ENCODE peak calls at places on chromosomes 16 and 17, in six cellular contexts. G, B, D, E, O and X are unnamed samples.

GRCh38 chr17:13140750-13141149 is 122.9 kb upstream of the ELAC2 start:
- DNase-seq in G (no peak), B (peak; percentile 4), D (no peak), E (no peak), O (no peak), X (no peak)

GRCh38 chr16:85252461-85252860 is 140.2 kb upstream of the CIBAR2 start:
- DNase-seq in G (no peak), B (no peak), D (no peak), E (no peak), O (no peak), X (no peak)

GRCh38 chr17:69764137-69764536 is 310.9 kb upstream of the KCNJ16 start:
- DNase-seq in G (no peak), B (no peak), D (no peak), E (no peak), O (no peak), X (no peak)

GRCh38 chr17:68381076-68381900 is 76.0 kb downstream of the WIPI1 start:
- DNase-seq in G (no peak), B (peak; percentile 48), D (no peak), E (no peak), O (no peak), X (no peak)

GRCh38 chr17:36942031-36942599 is 4.8 kb downstream of the LHX1 start:
- DNase-seq in G (no peak), B (no peak), D (no peak), E (no peak), O (no peak), X (no peak)

GRCh38 chr17:12927541-12928425 is 90.0 kb downstream of the ELAC2 start:
- DNase-seq in G (no peak), B (peak; percentile 11), D (no peak), E (no peak), O (peak; percentile 44), X (no peak)

GRCh38 chr16:12685806-12686205 is 117.9 kb downstream of the CPPED1 start:
- DNase-seq in G (no peak), B (no peak), D (no peak), E (no peak), O (no peak), X (no peak)

GRCh38 chr17:81179220-81179619 is 13.2 kb upstream of the AATK start:
- DNase-seq in G (no peak), B (no peak), D (no peak), E (no peak), O (no peak), X (no peak)

GRCh38 chr16:57146735-57147134 is 39.1 kb downstream of the PSME3IP1 start:
- DNase-seq in G (no peak), B (no peak), D (no peak), E (no peak), O (peak; percentile 27), X (no peak)

GRCh38 chr17:43170140-43170765 is 761 bp upstream of the NBR1 start:
- DNase-seq in G (peak; percentile 91), B (peak; percentile 97), D (peak; percentile 76), E (peak; percentile 96), O (peak; percentile 90), X (peak; percentile 90)

GRCh38 chr17:46023783-46024388 is 24.8 kb downstream of the STH start:
- DNase-seq in G (no peak), B (no peak), D (no peak), E (no peak), O (no peak), X (no peak)

DNA sequence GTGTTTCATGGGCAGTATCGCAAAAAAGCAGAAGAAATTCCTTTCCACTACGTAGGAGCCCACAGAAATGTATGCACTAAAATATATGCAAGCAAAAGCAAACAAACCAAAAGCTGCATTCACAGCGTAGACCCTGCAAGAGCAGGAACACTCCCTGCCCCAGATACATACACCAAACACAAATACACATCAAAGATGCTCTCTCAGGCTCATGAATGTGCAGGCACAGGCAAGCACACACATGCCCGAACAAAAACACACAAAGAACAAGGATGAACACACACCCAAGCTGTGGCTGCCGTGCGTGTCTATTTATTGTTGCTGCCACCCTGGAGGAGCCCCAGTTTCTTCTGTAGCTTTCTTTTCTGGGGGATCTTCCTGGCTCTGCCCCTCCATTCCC is 1.7 kb downstream of the NUPR1 start:
- DNase-seq in G (no peak), B (no peak), D (no peak), E (no peak), O (no peak), X (no peak)
- TF ChIP-seq CTCF in G (no peak), B (no peak), D (no peak), E (no peak), O (no peak), X (no peak)

DNA sequence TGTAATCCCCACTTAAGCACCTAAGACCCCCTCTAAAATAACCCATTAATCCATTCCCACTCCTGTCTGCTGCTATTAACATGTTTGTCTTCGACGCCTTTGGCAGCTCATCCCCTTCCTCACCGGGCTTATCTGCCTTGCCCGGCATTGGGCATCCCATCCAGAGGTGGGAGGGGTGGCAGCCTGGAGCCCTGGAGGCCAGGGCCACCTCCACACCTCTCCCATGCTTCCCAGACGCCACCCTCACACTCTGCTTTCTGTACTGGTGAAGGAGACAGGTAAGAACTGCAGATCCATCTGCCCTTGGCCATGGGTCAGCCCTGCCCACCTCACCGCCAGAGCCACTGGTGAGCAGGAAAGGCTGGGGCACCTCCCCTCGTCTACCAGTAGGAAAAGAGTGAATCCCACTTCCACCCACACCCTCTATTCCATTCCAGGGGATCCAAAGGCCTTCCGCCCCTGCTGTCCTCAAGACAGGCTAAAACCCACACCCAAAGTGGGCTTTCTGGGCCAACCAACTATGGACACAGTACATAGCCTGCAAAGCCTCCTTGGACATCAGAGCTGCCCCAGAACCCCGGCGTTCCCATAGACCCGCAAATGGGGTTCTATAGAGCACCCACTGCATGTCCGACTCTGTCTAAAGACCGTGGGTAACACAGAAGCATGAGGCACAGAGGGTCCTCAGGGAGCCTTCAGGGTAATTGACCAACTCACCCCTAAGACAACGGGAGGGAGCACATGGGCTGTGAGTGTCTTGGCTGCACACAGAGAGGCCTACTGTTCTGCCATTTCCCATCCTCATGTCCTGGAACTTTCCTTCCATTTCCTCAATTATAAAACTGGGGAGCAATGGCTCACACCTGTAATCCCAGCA is 23.3 kb upstream of the RBFOX3 start:
- DNase-seq in G (no peak), B (no peak), D (no peak), E (peak; percentile 55), O (no peak), X (no peak)
- H3K4me3 ChIP-seq in G (no peak overlapping the region), B (no peak overlapping the region), D (no peak overlapping the region), E (no peak overlapping the region), O (no peak overlapping the region), X (no peak overlapping the region)

GRCh38 chr16:87350681-87351319 is 32.8 kb downstream of the FBXO31 start:
- DNase-seq in G (no peak), B (no peak), D (no peak), E (no peak), O (no peak), X (peak; percentile 23)
- H3K27ac ChIP-seq in G (no peak overlapping the region), B (peak overlapping the region; percentile 20), D (no peak overlapping the region), E (no peak overlapping the region), O (no peak overlapping the region), X (no peak overlapping the region)

GRCh38 chr17:55996826-55997225 is 156.4 kb upstream of the ANKFN1 start:
- DNase-seq in G (no peak), B (no peak), D (no peak), E (no peak), O (no peak), X (no peak)
- TF ChIP-seq CTCF in G (no peak), B (peak; percentile 22), D (no peak), E (no peak), O (no peak), X (no peak)